ENCODE peak calls at places on chromosomes 1 and 21, in seven cellular contexts. J is H1, Y is SK-N-SH, X is GM12878, S is K562, L is HCT116, N is HepG2. D is an unnamed sample. For H3K4me1, the result is how much of the 10 kb centered on the place peaks cover.

GRCh38 chr1:248288385-248288784 is 10.6 kb upstream of the OR2T33 start:
- DNase-seq in J (no peak), Y (no peak), X (no peak), S (no peak), L (no peak), N (no peak), D (no peak)

GRCh38 chr1:31764307-31765040 is at the start of gene ADGRB2:
- DNase-seq in J (no peak), Y (peak), X (no peak), S (peak), L (no peak), N (no peak), D (no peak)

GRCh38 chr1:107669996-107670395 is 295.0 kb downstream of the VAV3 start:
- DNase-seq in J (no peak), Y (peak), X (no peak), S (no peak), L (no peak), N (no peak), D (no peak)

GRCh38 chr1:234986750-234987414 is 141.8 kb downstream of the TOMM20 start:
- DNase-seq in J (no peak), Y (no peak), X (no peak), S (no peak), L (no peak), N (peak), D (peak)

GRCh38 chr1:101017448-101017847 is 8.1 kb downstream of the DPH5 start:
- DNase-seq in J (no peak), Y (no peak), X (no peak), S (no peak), L (no peak), N (no peak), D (no peak)

GRCh38 chr1:168057921-168058320 is 78.8 kb downstream of the GPR161 start:
- DNase-seq in J (no peak), Y (no peak), X (no peak), S (no peak), L (no peak), N (no peak), D (no peak)

GRCh38 chr1:47584249-47584648 is 146.4 kb downstream of the FOXD2 start:
- DNase-seq in J (no peak), Y (no peak), X (no peak), S (no peak), L (no peak), N (no peak), D (no peak)

GRCh38 chr1:207824691-207825090 is 72.8 kb downstream of the CD46 start:
- DNase-seq in J (no peak), Y (no peak), X (peak), S (no peak), L (no peak), N (no peak), D (no peak)

GRCh38 chr1:62405247-62405646 is 31.6 kb upstream of the USP1 start:
- DNase-seq in J (no peak), Y (no peak), X (no peak), S (no peak), L (no peak), N (no peak), D (no peak)

GRCh38 chr21:16388911-16389515 is 659.2 kb downstream of the USP25 start:
- DNase-seq in J (no peak), Y (no peak), X (no peak), S (no peak), L (no peak), N (no peak), D (no peak)

GRCh38 chr1:221439734-221440436 is 302.0 kb downstream of the DUSP10 start:
- DNase-seq in J (no peak), Y (no peak), X (no peak), S (no peak), L (peak), N (peak), D (no peak)

GRCh38 chr21:44320847-44321246 is 18.3 kb downstream of the CFAP410 start:
- DNase-seq in J (no peak), Y (no peak), X (no peak), S (no peak), L (no peak), N (no peak), D (no peak)

GRCh38 chr1:172926070-172926469 is 124.7 kb downstream of the TNFSF18 start:
- DNase-seq in J (no peak), Y (no peak), X (no peak), S (no peak), L (no peak), N (no peak), D (no peak)

GRCh38 chr1:7002728-7003127 is 217.5 kb downstream of the CAMTA1 start:
- DNase-seq in J (no peak), Y (no peak), X (no peak), S (no peak), L (no peak), N (no peak), D (no peak)

GRCh38 chr21:36419996-36420395 is 34.8 kb downstream of the CHAF1B start:
- DNase-seq in J (peak), Y (peak), X (no peak), S (peak), L (peak), N (peak), D (peak)

GRCh38 chr1:47777322-47777721 is 219.9 kb downstream of the TRABD2B start:
- DNase-seq in J (no peak), Y (no peak), X (no peak), S (no peak), L (no peak), N (no peak), D (no peak)

GRCh38 chr21:36747815-36748381 is 49.0 kb downstream of the SIM2 start:
- DNase-seq in J (no peak), Y (peak), X (no peak), S (peak), L (no peak), N (peak), D (peak)

GRCh38 chr1:205832326-205832751 is 17.6 kb downstream of the PM20D1 start:
- DNase-seq in J (no peak), Y (no peak), X (no peak), S (peak), L (no peak), N (no peak), D (no peak)

GRCh38 chr1:87706198-87706597 is 377.5 kb downstream of the LMO4 start:
- DNase-seq in J (no peak), Y (no peak), X (no peak), S (no peak), L (no peak), N (no peak), D (no peak)

GRCh38 chr1:81549588-81550127 is 251.1 kb upstream of the ADGRL2 start:
- DNase-seq in J (no peak), Y (peak), X (peak), S (no peak), L (no peak), N (peak), D (peak)

GRCh38 chr1:10639301-10640078 is 157.0 kb downstream of the CASZ1 start:
- DNase-seq in J (peak), Y (peak), X (no peak), S (no peak), L (no peak), N (no peak), D (no peak)

GRCh38 chr1:64834734-64835133 is 89.9 kb downstream of the RAVER2 start:
- DNase-seq in J (no peak), Y (no peak), X (no peak), S (no peak), L (no peak), N (no peak), D (no peak)

GRCh38 chr1:243411472-243411871 is 155.6 kb downstream of the SDCCAG8 start:
- DNase-seq in J (no peak), Y (no peak), X (no peak), S (no peak), L (no peak), N (no peak), D (no peak)

GRCh38 chr1:186496452-186496851 is 35.5 kb upstream of the PDC start:
- DNase-seq in J (no peak), Y (no peak), X (no peak), S (no peak), L (no peak), N (no peak), D (no peak)

GRCh38 chr1:230050973-230051735 is 15.9 kb upstream of the GALNT2 start:
- DNase-seq in J (no peak), Y (no peak), X (no peak), S (no peak), L (no peak), N (no peak), D (no peak)

GRCh38 chr1:38549191-38549590 is 310.4 kb downstream of the RRAGC start:
- DNase-seq in J (no peak), Y (no peak), X (no peak), S (no peak), L (no peak), N (no peak), D (no peak)

GRCh38 chr1:212595787-212596714 is 12.5 kb upstream of the ATF3 start:
- DNase-seq in J (no peak), Y (no peak), X (peak), S (peak), L (peak), N (peak), D (no peak)

GRCh38 chr1:14037101-14037807 is 337.3 kb downstream of the PRDM2 start:
- DNase-seq in J (no peak), Y (no peak), X (no peak), S (no peak), L (no peak), N (no peak), D (no peak)

DNA sequence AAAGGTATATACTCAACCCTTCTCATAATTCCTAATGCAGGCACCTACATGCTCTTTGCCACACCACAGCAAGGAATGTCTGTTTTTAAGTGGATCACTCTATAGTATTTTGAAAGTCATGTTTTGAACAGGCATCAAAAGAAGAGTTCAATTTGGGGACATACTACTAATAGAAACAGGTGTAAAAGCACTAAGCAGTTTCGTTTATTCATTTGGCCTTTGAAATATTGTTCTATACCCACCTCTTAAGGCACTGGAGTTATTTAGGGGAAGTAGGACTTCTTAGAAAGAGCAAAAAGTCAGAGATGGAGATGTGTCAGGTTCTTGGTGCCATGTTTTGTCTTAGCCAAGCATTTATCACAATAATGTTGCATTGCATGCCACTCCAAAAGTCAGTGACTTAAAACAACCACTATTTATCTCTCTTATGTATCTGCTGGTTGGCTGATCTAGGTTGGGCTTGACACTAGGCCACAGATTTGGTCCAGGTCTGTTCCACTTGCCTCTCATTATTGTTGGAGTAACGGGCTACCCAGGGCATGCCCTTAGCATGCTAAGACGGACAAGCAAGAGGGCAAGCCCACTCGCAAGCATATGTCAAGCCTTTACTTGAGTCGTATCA is 107.5 kb downstream of the RGL1 start:
- DNase-seq in J (no peak), Y (no peak), X (peak), S (no peak), L (no peak), N (no peak), D (no peak)
- H3K4me1 ChIP-seq in J (under half), Y (under half), X (half or more), S (under half), L (under half), N (under half), D (under half)

DNA sequence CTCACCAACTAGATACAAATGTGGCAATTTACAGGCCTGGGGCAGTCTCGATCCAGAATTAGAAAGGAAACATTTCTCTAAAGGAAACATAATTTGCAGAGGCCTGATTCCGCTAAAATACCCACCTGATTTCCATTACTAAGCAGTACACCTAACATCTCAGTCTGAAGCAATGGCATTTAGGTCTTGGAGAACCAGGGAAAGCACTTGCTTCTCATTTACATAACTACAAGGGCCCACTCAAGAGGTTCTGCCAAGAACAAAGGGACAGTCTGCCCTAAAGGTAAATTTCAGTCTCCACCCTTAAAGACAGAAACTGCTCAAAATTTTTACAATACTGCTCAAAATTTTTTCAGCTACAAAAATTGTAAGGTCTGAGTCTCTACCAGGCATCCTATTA is 123.7 kb upstream of the GJB5 start:
- DNase-seq in J (no peak), Y (no peak), X (no peak), S (no peak), L (no peak), N (no peak), D (peak)
- H3K4me3 ChIP-seq in J (no peak), Y (no peak), X (no peak), S (no peak), L (no peak), N (no peak), D (no peak)

GRCh38 chr1:5125208-5125607 is 470.8 kb downstream of the AJAP1 start:
- DNase-seq in J (no peak), Y (no peak), X (no peak), S (no peak), L (no peak), N (no peak), D (no peak)

GRCh38 chr1:5119496-5120234 is 465.3 kb downstream of the AJAP1 start:
- DNase-seq in J (peak), Y (no peak), X (no peak), S (no peak), L (no peak), N (no peak), D (no peak)

DNA sequence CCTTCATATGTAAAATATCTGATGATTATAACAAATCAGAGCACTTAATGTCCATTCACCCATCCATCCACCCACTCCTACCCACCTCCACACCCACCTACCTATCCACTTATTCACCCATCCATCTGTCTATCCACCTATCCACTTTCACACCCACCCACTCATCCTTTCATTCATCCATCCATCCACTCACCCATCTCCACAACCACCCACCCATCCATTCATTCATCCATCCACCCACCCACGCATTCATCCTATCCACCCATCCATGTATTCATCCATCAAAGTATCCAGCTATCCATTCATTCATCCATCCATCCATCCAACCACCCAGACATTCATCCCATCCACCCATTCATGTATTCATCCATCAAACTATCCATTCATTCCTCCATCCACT is 466.1 kb downstream of the AJAP1 start:
- DNase-seq in J (no peak), Y (no peak), X (no peak), S (no peak), L (no peak), N (no peak), D (no peak)
- TF ChIP-seq YY1 in J (no peak), Y (no peak), X (no peak), S (no peak), L (no peak), N (no peak), D (no peak)

GRCh38 chr21:45336535-45336810 is 48.8 kb upstream of the POFUT2 start:
- DNase-seq in J (no peak), Y (no peak), X (no peak), S (no peak), L (no peak), N (no peak), D (no peak)

GRCh38 chr21:45335151-45335760 is 47.6 kb upstream of the POFUT2 start:
- DNase-seq in J (no peak), Y (no peak), X (no peak), S (no peak), L (no peak), N (no peak), D (no peak)

GRCh38 chr21:45334591-45335081 is 46.9 kb upstream of the POFUT2 start:
- DNase-seq in J (no peak), Y (no peak), X (no peak), S (no peak), L (no peak), N (no peak), D (no peak)

GRCh38 chr21:45336870-45337269 is 49.2 kb upstream of the POFUT2 start:
- DNase-seq in J (no peak), Y (no peak), X (no peak), S (no peak), L (no peak), N (no peak), D (no peak)

DNA sequence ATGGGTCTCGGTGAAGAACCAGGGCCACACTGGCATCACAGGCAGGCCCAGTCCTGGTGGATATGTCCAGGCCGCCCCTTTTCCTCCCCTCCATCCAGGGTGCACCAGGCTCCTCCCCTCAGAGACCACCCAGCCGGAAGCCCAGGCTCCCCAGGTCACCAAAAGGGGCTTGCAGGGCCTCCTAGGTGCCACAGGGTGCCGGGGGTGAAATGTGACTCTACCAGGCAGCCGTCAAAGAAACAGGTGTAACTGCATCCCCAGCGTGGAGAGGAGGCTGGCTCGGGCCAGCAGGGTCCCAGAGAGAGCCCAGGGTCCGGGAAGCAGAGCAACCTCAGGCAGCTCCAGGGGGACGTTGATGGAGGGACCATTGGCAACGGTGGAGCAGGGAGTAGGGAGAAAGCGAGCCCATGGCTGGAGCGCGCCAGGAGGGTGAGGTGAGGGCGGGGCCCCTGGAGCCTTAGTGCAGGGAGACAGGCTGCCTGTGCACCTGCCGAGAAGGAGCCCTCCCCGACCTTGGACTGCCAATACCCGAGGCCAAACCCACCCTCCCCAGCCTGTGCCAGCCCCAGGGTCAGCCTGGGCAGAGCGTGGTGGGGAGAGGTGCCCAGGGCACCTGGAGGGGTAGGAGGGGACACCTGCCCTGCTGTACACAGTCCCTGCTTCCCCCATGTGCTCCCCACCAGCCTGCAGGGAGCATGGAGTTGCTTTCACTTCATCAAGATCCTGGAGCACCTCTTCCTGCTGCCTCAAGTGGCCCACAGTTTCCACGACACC is 48.3 kb upstream of the POFUT2 start:
- DNase-seq in J (no peak), Y (no peak), X (no peak), S (no peak), L (no peak), N (no peak), D (no peak)
- H3K4me1 ChIP-seq in J (under half), Y (under half), X (under half), S (under half), L (under half), N (half or more), D (under half)

GRCh38 chr21:46664316-46664995 is 29.0 kb downstream of the PRMT2 start:
- DNase-seq in J (no peak), Y (no peak), X (no peak), S (no peak), L (no peak), N (no peak), D (no peak)

GRCh38 chr21:46667191-46667734 is 31.8 kb downstream of the PRMT2 start:
- DNase-seq in J (no peak), Y (peak), X (no peak), S (no peak), L (no peak), N (peak), D (peak)

GRCh38 chr21:46665566-46665965 is 30.1 kb downstream of the PRMT2 start:
- DNase-seq in J (no peak), Y (no peak), X (no peak), S (no peak), L (no peak), N (no peak), D (no peak)

GRCh38 chr21:46668381-46668780 is 32.9 kb downstream of the PRMT2 start:
- DNase-seq in J (no peak), Y (no peak), X (no peak), S (no peak), L (no peak), N (no peak), D (no peak)

DNA sequence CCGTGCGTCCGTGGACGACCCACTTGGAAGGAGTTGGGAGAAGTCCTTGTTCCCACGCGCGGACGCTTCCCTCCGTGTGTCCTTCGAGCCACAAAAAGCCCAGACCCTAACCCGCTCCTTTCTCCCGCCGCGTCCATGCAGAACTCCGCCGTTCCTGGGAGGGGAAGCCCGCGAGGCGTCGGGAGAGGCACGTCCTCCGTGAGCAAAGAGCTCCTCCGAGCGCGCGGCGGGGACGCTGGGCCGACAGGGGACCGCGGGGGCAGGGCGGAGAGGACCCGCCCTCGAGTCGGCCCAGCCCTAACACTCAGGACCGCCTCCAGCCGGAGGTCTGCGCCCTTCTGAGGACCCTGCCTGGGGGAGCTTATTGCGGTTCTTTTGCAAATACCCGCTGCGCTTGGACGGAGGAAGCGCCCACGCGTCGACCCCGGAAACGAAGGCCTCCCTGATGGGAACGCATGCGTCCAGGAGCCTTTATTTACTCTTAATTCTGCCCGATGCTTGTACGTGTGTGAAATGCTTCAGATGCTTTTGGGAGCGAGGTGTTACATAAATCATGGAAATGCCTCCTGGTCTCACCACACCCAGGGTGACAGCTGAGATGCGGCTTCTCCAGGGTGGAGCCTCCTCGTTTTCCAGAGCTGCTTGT is 32.4 kb downstream of the PRMT2 start:
- DNase-seq in J (no peak), Y (peak), X (no peak), S (no peak), L (no peak), N (peak), D (peak)
- H3K4me3 ChIP-seq in J (peak), Y (peak), X (peak), S (no peak), L (peak), N (peak), D (peak)

GRCh38 chr21:45854702-45855247 is 126.8 kb upstream of the COL6A1 start:
- DNase-seq in J (no peak), Y (no peak), X (no peak), S (no peak), L (no peak), N (no peak), D (no peak)
- TF ChIP-seq YY1 in J (no peak), Y (no peak), X (no peak), S (no peak), L (no peak), N (no peak), D (no peak)

D was measured in NT2/D1.